ENCODE peak calls at places on chromosome 4, in seven cellular contexts. One of them, this sample, is unnamed.

GRCh38 chr4:184695178-184695896 is 38.6 kb downstream of the CENPU start:
- DNase-seq in left ventricle myocardium inferior: no peak
- DNase-seq in heart right ventricle: no peak
- DNase-seq in right atrium auricular region: no peak
- DNase-seq in transverse colon: no peak
- DNase-seq in fibroblast of the aortic adventitia: no peak
- DNase-seq in upper lobe of left lung: no peak
- DNase-seq in this sample: no peak

GRCh38 chr4:15690020-15690809 is 8.6 kb downstream of the FAM200B start:
- DNase-seq in transverse colon: no peak
- DNase-seq in right atrium auricular region: no peak
- DNase-seq in upper lobe of left lung: no peak
- DNase-seq in heart right ventricle: peak
- DNase-seq in left ventricle myocardium inferior: no peak
- DNase-seq in fibroblast of the aortic adventitia: peak
- DNase-seq in this sample: peak

GRCh38 chr4:28926156-28926555 is 1794.0 kb upstream of the PCDH7 start:
- DNase-seq in heart right ventricle: no peak
- DNase-seq in right atrium auricular region: no peak
- DNase-seq in transverse colon: no peak
- DNase-seq in left ventricle myocardium inferior: no peak
- DNase-seq in fibroblast of the aortic adventitia: no peak
- DNase-seq in upper lobe of left lung: no peak
- DNase-seq in this sample: no peak

GRCh38 chr4:84529169-84529751 is 30.2 kb upstream of the NKX6-1 start:
- DNase-seq in heart right ventricle: no peak
- DNase-seq in fibroblast of the aortic adventitia: peak
- DNase-seq in left ventricle myocardium inferior: no peak
- DNase-seq in right atrium auricular region: no peak
- DNase-seq in transverse colon: no peak
- DNase-seq in upper lobe of left lung: no peak
- DNase-seq in this sample: peak

GRCh38 chr4:101366331-101366730 is 19.0 kb upstream of the PPP3CA start:
- DNase-seq in fibroblast of the aortic adventitia: peak
- DNase-seq in left ventricle myocardium inferior: no peak
- DNase-seq in right atrium auricular region: no peak
- DNase-seq in transverse colon: no peak
- DNase-seq in heart right ventricle: no peak
- DNase-seq in upper lobe of left lung: no peak
- DNase-seq in this sample: no peak

GRCh38 chr4:140637836-140638235 is 69.1 kb upstream of the UCP1 start:
- DNase-seq in heart right ventricle: no peak
- DNase-seq in upper lobe of left lung: no peak
- DNase-seq in fibroblast of the aortic adventitia: peak
- DNase-seq in left ventricle myocardium inferior: no peak
- DNase-seq in transverse colon: peak
- DNase-seq in right atrium auricular region: no peak
- DNase-seq in this sample: no peak

GRCh38 chr4:139438141-139438540 is 15.8 kb upstream of the RAB33B start:
- DNase-seq in transverse colon: no peak
- DNase-seq in heart right ventricle: no peak
- DNase-seq in right atrium auricular region: no peak
- DNase-seq in upper lobe of left lung: no peak
- DNase-seq in left ventricle myocardium inferior: no peak
- DNase-seq in fibroblast of the aortic adventitia: no peak
- DNase-seq in this sample: no peak

GRCh38 chr4:115596265-115597001 is 483.0 kb upstream of the NDST4 start:
- DNase-seq in left ventricle myocardium inferior: no peak
- DNase-seq in fibroblast of the aortic adventitia: no peak
- DNase-seq in transverse colon: no peak
- DNase-seq in upper lobe of left lung: no peak
- DNase-seq in heart right ventricle: no peak
- DNase-seq in right atrium auricular region: no peak
- DNase-seq in this sample: no peak

GRCh38 chr4:68490826-68491457 is 43.7 kb downstream of the TMPRSS11E start:
- DNase-seq in transverse colon: no peak
- DNase-seq in heart right ventricle: no peak
- DNase-seq in left ventricle myocardium inferior: no peak
- DNase-seq in upper lobe of left lung: no peak
- DNase-seq in fibroblast of the aortic adventitia: peak
- DNase-seq in right atrium auricular region: no peak
- DNase-seq in this sample: peak

GRCh38 chr4:140769209-140769608 is 13.0 kb upstream of the TBC1D9 start:
- DNase-seq in transverse colon: no peak
- DNase-seq in right atrium auricular region: no peak
- DNase-seq in fibroblast of the aortic adventitia: no peak
- DNase-seq in left ventricle myocardium inferior: no peak
- DNase-seq in heart right ventricle: no peak
- DNase-seq in upper lobe of left lung: no peak
- DNase-seq in this sample: no peak

GRCh38 chr4:91035276-91035675 is 908.1 kb downstream of the CCSER1 start:
- DNase-seq in fibroblast of the aortic adventitia: no peak
- DNase-seq in right atrium auricular region: no peak
- DNase-seq in upper lobe of left lung: no peak
- DNase-seq in transverse colon: no peak
- DNase-seq in left ventricle myocardium inferior: no peak
- DNase-seq in heart right ventricle: no peak
- DNase-seq in this sample: peak

GRCh38 chr4:33882246-33882990 is 2361.9 kb downstream of the ARAP2 start:
- DNase-seq in heart right ventricle: no peak
- DNase-seq in fibroblast of the aortic adventitia: peak
- DNase-seq in left ventricle myocardium inferior: no peak
- DNase-seq in upper lobe of left lung: no peak
- DNase-seq in right atrium auricular region: no peak
- DNase-seq in transverse colon: no peak
- DNase-seq in this sample: peak

GRCh38 chr4:175277816-175278215 is 359.7 kb downstream of the ADAM29 start:
- DNase-seq in right atrium auricular region: no peak
- DNase-seq in heart right ventricle: no peak
- DNase-seq in fibroblast of the aortic adventitia: no peak
- DNase-seq in upper lobe of left lung: no peak
- DNase-seq in left ventricle myocardium inferior: no peak
- DNase-seq in transverse colon: no peak
- DNase-seq in this sample: no peak

GRCh38 chr4:128525939-128526630 is 238.5 kb upstream of the PGRMC2 start:
- DNase-seq in heart right ventricle: no peak
- DNase-seq in left ventricle myocardium inferior: no peak
- DNase-seq in right atrium auricular region: no peak
- DNase-seq in upper lobe of left lung: no peak
- DNase-seq in fibroblast of the aortic adventitia: peak
- DNase-seq in transverse colon: no peak
- DNase-seq in this sample: no peak

GRCh38 chr4:2834001-2834921 is 9.4 kb upstream of the ADD1 start:
- DNase-seq in left ventricle myocardium inferior: peak
- DNase-seq in transverse colon: peak
- DNase-seq in upper lobe of left lung: peak
- DNase-seq in fibroblast of the aortic adventitia: no peak
- DNase-seq in heart right ventricle: no peak
- DNase-seq in right atrium auricular region: no peak
- DNase-seq in this sample: no peak

GRCh38 chr4:17447675-17448298 is 64.1 kb downstream of the QDPR start:
- DNase-seq in right atrium auricular region: no peak
- DNase-seq in left ventricle myocardium inferior: no peak
- DNase-seq in heart right ventricle: peak
- DNase-seq in transverse colon: peak
- DNase-seq in fibroblast of the aortic adventitia: peak
- DNase-seq in upper lobe of left lung: no peak
- DNase-seq in this sample: peak

GRCh38 chr4:152937535-152938236 is 1.6 kb downstream of the FHDC1 start:
- DNase-seq in transverse colon: peak
- DNase-seq in fibroblast of the aortic adventitia: peak
- DNase-seq in heart right ventricle: peak
- DNase-seq in upper lobe of left lung: peak
- DNase-seq in left ventricle myocardium inferior: peak
- DNase-seq in right atrium auricular region: no peak
- DNase-seq in this sample: peak

GRCh38 chr4:80237992-80238391 is 28.5 kb upstream of the FGF5 start:
- DNase-seq in fibroblast of the aortic adventitia: peak
- DNase-seq in heart right ventricle: no peak
- DNase-seq in left ventricle myocardium inferior: no peak
- DNase-seq in transverse colon: no peak
- DNase-seq in upper lobe of left lung: no peak
- DNase-seq in right atrium auricular region: no peak
- DNase-seq in this sample: peak

GRCh38 chr4:130233377-130234047 is 1137.6 kb downstream of the C4orf33 start:
- DNase-seq in fibroblast of the aortic adventitia: peak
- DNase-seq in right atrium auricular region: no peak
- DNase-seq in left ventricle myocardium inferior: no peak
- DNase-seq in upper lobe of left lung: no peak
- DNase-seq in transverse colon: no peak
- DNase-seq in heart right ventricle: no peak
- DNase-seq in this sample: peak

GRCh38 chr4:186304216-186304615 is 38.2 kb downstream of the F11 start:
- DNase-seq in transverse colon: no peak
- DNase-seq in upper lobe of left lung: no peak
- DNase-seq in left ventricle myocardium inferior: no peak
- DNase-seq in heart right ventricle: no peak
- DNase-seq in fibroblast of the aortic adventitia: no peak
- DNase-seq in right atrium auricular region: no peak
- DNase-seq in this sample: no peak

GRCh38 chr4:38985363-38986065 is 46.7 kb downstream of the TMEM156 start:
- DNase-seq in left ventricle myocardium inferior: no peak
- DNase-seq in right atrium auricular region: no peak
- DNase-seq in upper lobe of left lung: no peak
- DNase-seq in transverse colon: no peak
- DNase-seq in heart right ventricle: no peak
- DNase-seq in fibroblast of the aortic adventitia: no peak
- DNase-seq in this sample: no peak

GRCh38 chr4:139834210-139834609 is 168.6 kb downstream of the MGST2 start:
- DNase-seq in fibroblast of the aortic adventitia: no peak
- DNase-seq in right atrium auricular region: no peak
- DNase-seq in upper lobe of left lung: peak
- DNase-seq in heart right ventricle: no peak
- DNase-seq in transverse colon: no peak
- DNase-seq in left ventricle myocardium inferior: no peak
- DNase-seq in this sample: no peak

DNA sequence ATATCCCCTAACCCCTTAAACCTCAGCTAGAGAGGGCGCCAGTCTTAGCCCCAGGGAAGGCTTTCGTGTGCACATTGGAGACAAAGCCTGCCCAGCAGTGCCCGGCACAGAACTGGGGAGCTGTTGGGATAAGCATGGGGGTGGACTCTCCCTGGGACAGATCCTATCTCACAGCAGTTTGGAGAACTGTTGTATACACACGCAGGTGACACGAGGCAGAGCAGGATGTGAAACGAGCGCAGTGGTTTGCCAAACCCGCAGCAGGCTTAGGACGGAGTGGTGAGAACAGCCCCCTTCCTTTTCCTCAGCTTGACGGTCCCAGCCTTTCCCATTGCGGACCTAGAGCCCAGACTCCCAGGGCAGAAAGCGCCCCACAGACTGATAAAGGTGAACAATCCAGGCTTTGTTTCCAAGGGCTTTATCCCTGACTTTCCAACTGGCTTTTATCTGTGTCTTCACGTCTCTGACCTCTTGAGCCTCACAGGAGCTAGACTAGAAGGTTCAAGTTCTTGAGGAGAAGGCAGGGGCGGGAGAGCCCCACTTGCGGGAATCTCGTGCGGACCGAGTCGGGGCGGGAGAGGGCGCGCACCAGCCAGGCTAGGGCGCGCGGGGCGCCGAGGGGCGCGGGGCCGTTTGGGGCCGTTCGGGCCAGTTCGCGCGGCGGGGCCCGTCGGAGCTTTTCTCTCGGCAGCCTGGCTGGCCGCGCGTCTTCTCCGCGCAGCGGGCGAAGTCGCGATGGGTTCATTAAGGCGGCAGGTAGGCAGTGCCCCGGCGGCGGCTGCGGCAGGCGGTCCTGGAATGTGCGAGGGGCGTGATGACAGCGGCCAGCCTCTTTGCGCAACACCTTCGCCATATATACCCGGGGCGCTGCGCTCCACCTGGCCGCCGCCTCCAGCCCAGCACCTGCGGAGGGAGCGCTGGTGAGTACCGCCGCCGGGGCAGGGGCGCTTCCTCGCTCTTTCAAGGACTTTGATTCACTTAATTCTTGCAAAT is at the start of gene SLC34A2:
- DNase-seq in heart right ventricle: no peak
- DNase-seq in fibroblast of the aortic adventitia: no peak
- DNase-seq in right atrium auricular region: no peak
- DNase-seq in left ventricle myocardium inferior: no peak
- DNase-seq in transverse colon: peak
- DNase-seq in upper lobe of left lung: peak
- DNase-seq in this sample: no peak
- H3K4me3 ChIP-seq in heart right ventricle: peak
- H3K4me3 ChIP-seq in fibroblast of the aortic adventitia: no peak
- H3K4me3 ChIP-seq in right atrium auricular region: no peak
- H3K4me3 ChIP-seq in left ventricle myocardium inferior: peak
- H3K4me3 ChIP-seq in transverse colon: no peak
- H3K4me3 ChIP-seq in upper lobe of left lung: peak
- H3K4me3 ChIP-seq in this sample: no peak

GRCh38 chr4:88456757-88457306 is at the start of gene HERC5:
- DNase-seq in heart right ventricle: peak
- DNase-seq in right atrium auricular region: peak
- DNase-seq in left ventricle myocardium inferior: peak
- DNase-seq in fibroblast of the aortic adventitia: peak
- DNase-seq in upper lobe of left lung: peak
- DNase-seq in transverse colon: peak
- DNase-seq in this sample: peak
- TF ChIP-seq CTCF in heart right ventricle: peak
- TF ChIP-seq CTCF in right atrium auricular region: peak
- TF ChIP-seq CTCF in left ventricle myocardium inferior: peak
- TF ChIP-seq CTCF in fibroblast of the aortic adventitia: peak
- TF ChIP-seq CTCF in upper lobe of left lung: peak
- TF ChIP-seq CTCF in transverse colon: peak
- TF ChIP-seq CTCF in this sample: peak

GRCh38 chr4:169314906-169315305 is 44.1 kb upstream of the SH3RF1 start:
- DNase-seq in upper lobe of left lung: no peak
- DNase-seq in right atrium auricular region: peak
- DNase-seq in fibroblast of the aortic adventitia: peak
- DNase-seq in transverse colon: peak
- DNase-seq in left ventricle myocardium inferior: peak
- DNase-seq in heart right ventricle: peak
- DNase-seq in this sample: peak
- H3K4me3 ChIP-seq in upper lobe of left lung: no peak
- H3K4me3 ChIP-seq in right atrium auricular region: no peak
- H3K4me3 ChIP-seq in fibroblast of the aortic adventitia: peak
- H3K4me3 ChIP-seq in transverse colon: no peak
- H3K4me3 ChIP-seq in left ventricle myocardium inferior: peak
- H3K4me3 ChIP-seq in heart right ventricle: no peak
- H3K4me3 ChIP-seq in this sample: no peak

DNA sequence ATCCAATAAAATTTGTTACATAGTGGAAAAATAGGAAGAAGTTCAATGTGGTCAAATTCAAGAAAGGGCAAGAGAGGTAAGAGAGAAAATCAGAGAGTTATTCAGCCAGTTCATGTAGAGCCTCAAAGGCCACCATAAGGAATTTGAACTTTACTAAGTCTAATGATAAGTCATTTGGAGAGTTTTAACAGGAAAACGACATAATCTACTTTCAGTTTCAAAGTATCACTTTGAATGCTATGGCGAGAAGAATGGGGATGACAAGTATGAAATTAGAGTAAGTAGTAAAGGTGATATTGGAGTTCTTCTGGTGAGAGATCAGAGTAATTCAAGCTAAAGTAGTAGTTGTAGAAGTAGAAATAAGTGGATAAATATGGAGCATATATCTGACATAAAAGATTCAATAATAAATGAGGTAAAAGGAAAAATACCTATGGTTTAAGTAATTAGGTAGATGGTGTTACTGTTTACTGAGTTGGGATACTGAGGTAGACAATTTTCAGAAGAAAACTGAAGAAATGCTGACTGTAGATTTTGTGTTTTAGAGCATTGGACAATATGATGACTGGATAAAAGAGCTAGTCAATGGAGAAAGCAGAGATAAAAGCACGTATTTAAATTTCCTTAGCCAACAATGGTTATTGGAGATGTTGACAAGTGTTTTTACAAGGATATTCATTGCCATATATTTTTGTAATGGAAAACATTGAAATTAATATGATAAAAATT is 331.7 kb upstream of the ADGRL3 start:
- DNase-seq in fibroblast of the aortic adventitia: no peak
- DNase-seq in upper lobe of left lung: no peak
- DNase-seq in left ventricle myocardium inferior: no peak
- DNase-seq in transverse colon: no peak
- DNase-seq in right atrium auricular region: no peak
- DNase-seq in heart right ventricle: no peak
- DNase-seq in this sample: no peak
- TF ChIP-seq CTCF in fibroblast of the aortic adventitia: no peak
- TF ChIP-seq CTCF in upper lobe of left lung: no peak
- TF ChIP-seq CTCF in left ventricle myocardium inferior: no peak
- TF ChIP-seq CTCF in transverse colon: no peak
- TF ChIP-seq CTCF in right atrium auricular region: no peak
- TF ChIP-seq CTCF in heart right ventricle: no peak
- TF ChIP-seq CTCF in this sample: no peak